ENCODE peak calls at places on chromosome 6, in eight cellular contexts. S is GM13977, W is hepatocyte, K is tibial artery, Q is brain microvascular endothelial cell, U is ovary, O is astrocyte of the spinal cord, I is fibroblast of lung. H is an unnamed sample.

GRCh38 chr6:87914637-87915395 is 132.8 kb upstream of the SPACA1 start:
- DNase-seq in U (no peak), O (peak), S (no peak), I (peak), Q (peak), K (no peak), W (no peak), H (peak)

GRCh38 chr6:33885121-33886057 is 81.6 kb upstream of the MLN start:
- DNase-seq in S (no peak), U (no peak), Q (peak), I (peak), O (peak), K (no peak), W (peak), H (no peak)

GRCh38 chr6:116560130-116560529 is 6.6 kb downstream of the CALHM4 start:
- DNase-seq in Q (no peak), U (no peak), O (no peak), K (no peak), I (no peak), W (no peak), S (no peak), H (no peak)

GRCh38 chr6:79946773-79947190 is 571 bp downstream of the ELOVL4 start:
- DNase-seq in K (no peak), U (no peak), I (peak), Q (peak), S (no peak), O (peak), W (peak), H (peak)

GRCh38 chr6:13457577-13457976 is 29.8 kb downstream of the GFOD1 start:
- DNase-seq in K (no peak), U (no peak), I (peak), Q (no peak), O (peak), S (no peak), W (no peak), H (peak)

GRCh38 chr6:13378669-13379590 is 50.6 kb upstream of the TBC1D7 start:
- DNase-seq in Q (no peak), O (no peak), I (no peak), S (no peak), U (no peak), W (peak), K (no peak), H (no peak)

GRCh38 chr6:150293423-150294280 is 75.2 kb upstream of the IYD start:
- DNase-seq in W (peak), K (no peak), S (no peak), I (peak), O (peak), U (no peak), Q (peak), H (no peak)

GRCh38 chr6:41182069-41183034 is 18.6 kb downstream of the TREML2 start:
- DNase-seq in Q (peak), O (peak), S (peak), U (no peak), K (peak), I (peak), W (peak), H (peak)

GRCh38 chr6:144646066-144646800 is 361.1 kb downstream of the UTRN start:
- DNase-seq in K (no peak), W (no peak), U (no peak), I (peak), Q (no peak), O (peak), S (no peak), H (no peak)

GRCh38 chr6:3805448-3806123 is 43.6 kb upstream of the FAM50B start:
- DNase-seq in O (no peak), I (no peak), K (no peak), S (no peak), Q (no peak), W (no peak), U (no peak), H (no peak)

GRCh38 chr6:168374541-168375071 is 55.0 kb upstream of the DACT2 start:
- DNase-seq in S (no peak), O (no peak), I (no peak), Q (no peak), K (peak), W (no peak), U (no peak), H (no peak)

GRCh38 chr6:122735618-122736017 is 43.9 kb upstream of the FABP7 start:
- DNase-seq in S (no peak), I (no peak), Q (no peak), O (no peak), U (no peak), W (no peak), K (no peak), H (no peak)

GRCh38 chr6:166929534-166930189 is 26.7 kb downstream of the RNASET2 start:
- DNase-seq in Q (no peak), S (no peak), U (no peak), O (no peak), W (no peak), I (no peak), K (no peak), H (no peak)

GRCh38 chr6:31897612-31898199 is at the start of gene EHMT2:
- DNase-seq in U (peak), S (peak), Q (peak), W (peak), O (peak), I (peak), K (peak), H (peak)

DNA sequence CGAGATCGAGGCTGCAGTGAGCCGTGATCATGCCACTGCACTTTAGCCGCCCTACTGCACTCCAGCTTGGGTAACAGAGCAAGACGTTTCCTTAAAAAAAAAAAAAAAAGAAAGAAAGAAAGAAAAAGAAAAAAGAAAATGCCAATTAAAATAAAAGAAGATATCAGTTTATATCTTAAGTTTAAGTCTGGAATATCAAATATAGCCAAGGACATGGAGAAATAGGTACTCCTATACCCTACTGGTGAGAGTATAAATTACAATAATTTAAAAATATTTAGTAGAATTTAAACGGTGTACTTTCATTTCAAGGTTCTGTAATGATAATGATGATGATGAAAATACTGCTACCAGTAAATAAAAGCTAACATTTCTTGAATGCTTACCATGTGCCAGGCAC is 3.8 kb upstream of the TRIM31 start:
- DNase-seq in I (no peak), Q (no peak), K (no peak), S (no peak), U (no peak), O (no peak), W (no peak), H (no peak)
- TF ChIP-seq CTCF in I (peak), Q (peak), K (no peak), S (no peak), U (no peak), O (no peak), W (no peak), H (peak)

GRCh38 chr6:158797331-158798202 is 21.6 kb downstream of the EZR start:
- DNase-seq in U (no peak), O (peak), I (peak), Q (peak), K (no peak), S (no peak), W (no peak), H (no peak)

GRCh38 chr6:158801655-158802294 is 17.4 kb downstream of the EZR start:
- DNase-seq in S (no peak), Q (no peak), I (no peak), W (peak), K (no peak), O (no peak), U (no peak), H (no peak)

GRCh38 chr6:158796353-158796752 is 22.8 kb downstream of the EZR start:
- DNase-seq in S (no peak), O (no peak), Q (no peak), K (no peak), U (no peak), I (no peak), W (no peak), H (no peak)

GRCh38 chr6:158798311-158798710 is 20.9 kb downstream of the EZR start:
- DNase-seq in K (no peak), W (no peak), O (no peak), I (no peak), Q (no peak), U (no peak), S (no peak), H (no peak)

GRCh38 chr6:158799051-158799792 is 19.9 kb downstream of the EZR start:
- DNase-seq in O (peak), U (peak), K (no peak), S (no peak), W (peak), Q (peak), I (peak), H (no peak)
- TF ChIP-seq CTCF in O (peak), U (no peak), K (no peak), S (no peak), W (peak), Q (peak), I (no peak), H (no peak)

GRCh38 chr6:74409447-74409846 is 713.4 kb downstream of the CD109 start:
- DNase-seq in I (peak), K (no peak), S (peak), U (no peak), O (peak), Q (peak), W (peak), H (no peak)
- TF ChIP-seq CTCF in I (peak), K (peak), S (peak), U (no peak), O (peak), Q (peak), W (peak), H (no peak)

DNA sequence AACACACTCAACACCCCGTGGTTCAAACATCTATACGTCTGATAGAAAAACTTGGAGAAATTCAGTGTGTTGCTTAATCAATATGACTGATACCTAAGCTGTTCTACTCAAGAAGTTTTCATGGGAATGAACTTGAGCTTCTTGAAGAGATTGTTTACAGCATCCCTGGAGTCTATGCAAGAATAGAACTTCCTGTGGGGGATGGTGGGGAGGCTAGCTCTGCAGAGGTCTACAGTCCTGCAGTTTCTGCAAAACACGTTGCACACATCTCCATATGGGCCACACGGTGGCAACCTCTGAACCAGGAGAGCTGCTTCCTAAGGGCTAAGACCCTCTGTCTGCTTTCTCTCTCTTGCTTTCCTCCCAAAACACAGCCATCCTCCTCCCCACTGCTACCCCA is 32.7 kb upstream of the FANCE start:
- DNase-seq in I (peak), Q (peak), W (peak), U (no peak), K (no peak), S (no peak), O (peak), H (peak)
- TF ChIP-seq CTCF in I (peak), Q (peak), W (peak), U (no peak), K (no peak), S (no peak), O (peak), H (no peak)

GRCh38 chr6:46674410-46674809 is 13.3 kb upstream of the TDRD6 start:
- DNase-seq in U (no peak), Q (no peak), W (no peak), S (no peak), I (no peak), O (no peak), K (no peak), H (no peak)

GRCh38 chr6:46676604-46677313 is 10.9 kb upstream of the TDRD6 start:
- DNase-seq in K (no peak), U (no peak), S (no peak), I (no peak), W (no peak), O (no peak), Q (no peak), H (no peak)

DNA sequence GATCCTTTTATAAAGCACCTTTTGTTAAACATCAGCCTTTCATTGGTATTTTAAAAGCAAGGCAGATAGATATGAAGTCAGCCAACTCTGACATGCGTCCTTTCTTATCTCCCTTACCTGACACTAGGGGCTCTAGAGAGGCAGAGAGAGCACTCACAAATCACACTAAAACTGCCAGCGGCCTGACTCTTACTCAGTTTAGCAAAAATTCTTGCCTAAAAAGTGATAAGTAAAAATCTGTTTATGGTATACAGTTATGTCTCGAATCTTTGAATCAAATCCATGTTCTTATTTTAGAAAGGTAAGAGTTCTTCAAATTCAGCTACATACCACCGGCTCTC is 10.4 kb upstream of the TDRD6 start:
- DNase-seq in Q (no peak), S (no peak), W (peak), U (no peak), O (no peak), I (no peak), K (no peak), H (no peak)
- TF ChIP-seq CTCF in Q (peak), S (peak), W (peak), U (no peak), O (peak), I (peak), K (no peak), H (peak)

GRCh38 chr6:138945354-138945753 is 42.7 kb downstream of the REPS1 start:
- DNase-seq in I (no peak), O (no peak), U (no peak), W (no peak), S (no peak), K (no peak), Q (no peak), H (peak)
- TF ChIP-seq CTCF in I (peak), O (no peak), U (no peak), W (no peak), S (no peak), K (no peak), Q (peak), H (peak)

H was measured in activated CD8-positive, alpha-beta T cell treated with anti-CD3 and anti-CD28 coated beads for 36 hours.